ENCODE peak calls at places on chromosome 4, in eight cellular contexts. M, G, A, S, P, Y, V and C are unnamed samples.

GRCh38 chr4:30943356-30943755 is 223.2 kb downstream of the PCDH7 start:
- DNase-seq in S (no peak), V (no peak), Y (no peak), A (no peak), P (peak; percentile 7), M (no peak), G (no peak), C (no peak)

GRCh38 chr4:76655566-76656479 is 220.8 kb downstream of the SHROOM3 start:
- DNase-seq in Y (peak; percentile 20), S (no peak), G (no peak), V (no peak), M (no peak), P (no peak), A (no peak), C (no peak)

GRCh38 chr4:123987408-123987807 is 590.8 kb downstream of the SPRY1 start:
- DNase-seq in V (no peak), Y (peak; percentile 4), A (no peak), P (no peak), G (no peak), S (no peak), M (no peak), C (peak; percentile 18)

GRCh38 chr4:184355111-184355604 is 119.2 kb downstream of the IRF2 start:
- DNase-seq in G (peak; percentile 61), V (peak; percentile 91), M (peak; percentile 88), A (no peak), S (peak; percentile 56), P (peak; percentile 99), Y (peak; percentile 82), C (peak; percentile 68)

GRCh38 chr4:150366487-150366999 is 215.4 kb upstream of the MAB21L2 start:
- DNase-seq in M (no peak), P (no peak), A (no peak), Y (no peak), V (no peak), S (no peak), G (no peak), C (no peak)

GRCh38 chr4:146591986-146592385 is 46.7 kb upstream of the POU4F2 start:
- DNase-seq in A (no peak), G (no peak), V (no peak), M (no peak), P (no peak), S (no peak), Y (peak; percentile 10), C (no peak)

GRCh38 chr4:71288875-71289274 is 49.9 kb upstream of the SLC4A4 start:
- DNase-seq in A (no peak), S (peak; percentile 31), V (no peak), M (no peak), G (no peak), Y (no peak), P (no peak), C (no peak)

GRCh38 chr4:87419578-87420249 is 2.7 kb upstream of the NUDT9 start:
- DNase-seq in P (no peak), S (peak; percentile 51), V (no peak), Y (no peak), A (no peak), G (no peak), M (no peak), C (peak; percentile 22)

GRCh38 chr4:48963042-48963679 is 22.9 kb upstream of the CWH43 start:
- DNase-seq in M (peak; percentile 89), V (peak; percentile 90), P (peak; percentile 94), G (peak; percentile 51), A (peak; percentile 77), S (peak; percentile 91), Y (peak; percentile 93), C (peak; percentile 24)

GRCh38 chr4:148986951-148987350 is 544.7 kb upstream of the NR3C2 start:
- DNase-seq in V (no peak), M (no peak), S (no peak), Y (no peak), P (no peak), A (no peak), G (no peak), C (no peak)

GRCh38 chr4:95428216-95429085 is 120.3 kb downstream of the UNC5C start:
- DNase-seq in Y (peak; percentile 1), G (no peak), M (no peak), A (no peak), S (no peak), P (no peak), V (no peak), C (no peak)

GRCh38 chr4:30789219-30789671 is 69.1 kb downstream of the PCDH7 start:
- DNase-seq in V (no peak), S (peak; percentile 38), P (no peak), G (no peak), Y (no peak), A (no peak), M (no peak), C (no peak)

GRCh38 chr4:54879576-54879975 is 221.8 kb downstream of the KIT start:
- DNase-seq in Y (peak; percentile 71), G (no peak), V (peak; percentile 42), S (peak; percentile 26), P (peak; percentile 62), A (no peak), M (no peak), C (no peak)

GRCh38 chr4:85818700-85819099 is 343.8 kb downstream of the ARHGAP24 start:
- DNase-seq in P (no peak), A (no peak), M (no peak), G (no peak), S (no peak), V (no peak), Y (no peak), C (no peak)

GRCh38 chr4:76758996-76759395 is 138.9 kb downstream of the SOWAHB start:
- DNase-seq in Y (peak; percentile 67), A (no peak), S (no peak), P (no peak), M (no peak), G (no peak), V (peak; percentile 40), C (no peak)

GRCh38 chr4:40264995-40265909 is 68.4 kb downstream of the RHOH start:
- DNase-seq in Y (no peak), M (no peak), V (no peak), A (no peak), S (peak; percentile 30), P (peak; percentile 53), G (no peak), C (no peak)

GRCh38 chr4:26272654-26273307 is 48.0 kb upstream of the RBPJ start:
- DNase-seq in V (no peak), P (no peak), G (no peak), M (no peak), A (no peak), S (no peak), Y (no peak), C (no peak)

GRCh38 chr4:189533603-189534002 is 407.1 kb upstream of the FRG1 start:
- DNase-seq in G (no peak), M (no peak), Y (peak; percentile 1), V (no peak), P (peak; percentile 1), S (no peak), A (no peak), C (no peak)

GRCh38 chr4:98993419-98994071 is 2.0 kb upstream of the METAP1 start:
- DNase-seq in S (no peak), G (no peak), Y (no peak), M (no peak), A (no peak), P (no peak), V (no peak), C (no peak)

GRCh38 chr4:4985844-4986243 is 33.4 kb downstream of the CYTL1 start:
- DNase-seq in S (no peak), Y (peak; percentile 52), A (no peak), V (no peak), P (no peak), G (no peak), M (no peak), C (no peak)

GRCh38 chr4:175891863-175892262 is 79.8 kb upstream of the GPM6A start:
- DNase-seq in Y (peak; percentile 50), A (no peak), P (peak; percentile 32), M (no peak), V (peak; percentile 22), G (no peak), S (peak; percentile 71), C (no peak)

GRCh38 chr4:40254961-40255721 is 58.3 kb downstream of the RHOH start:
- DNase-seq in S (peak; percentile 60), Y (peak; percentile 64), M (no peak), P (peak; percentile 42), V (peak; percentile 87), G (no peak), A (no peak), C (peak; percentile 37)

GRCh38 chr4:10625130-10625529 is 59.4 kb downstream of the CLNK start:
- DNase-seq in Y (no peak), A (no peak), G (no peak), M (no peak), V (no peak), S (peak; percentile 37), P (no peak), C (no peak)

GRCh38 chr4:10635096-10635495 is 49.5 kb downstream of the CLNK start:
- DNase-seq in A (no peak), V (no peak), P (no peak), S (no peak), G (no peak), M (no peak), Y (no peak), C (no peak)

GRCh38 chr4:10623862-10624261 is 60.7 kb downstream of the CLNK start:
- DNase-seq in V (no peak), M (no peak), Y (no peak), P (no peak), S (peak; percentile 10), A (no peak), G (no peak), C (no peak)

DNA sequence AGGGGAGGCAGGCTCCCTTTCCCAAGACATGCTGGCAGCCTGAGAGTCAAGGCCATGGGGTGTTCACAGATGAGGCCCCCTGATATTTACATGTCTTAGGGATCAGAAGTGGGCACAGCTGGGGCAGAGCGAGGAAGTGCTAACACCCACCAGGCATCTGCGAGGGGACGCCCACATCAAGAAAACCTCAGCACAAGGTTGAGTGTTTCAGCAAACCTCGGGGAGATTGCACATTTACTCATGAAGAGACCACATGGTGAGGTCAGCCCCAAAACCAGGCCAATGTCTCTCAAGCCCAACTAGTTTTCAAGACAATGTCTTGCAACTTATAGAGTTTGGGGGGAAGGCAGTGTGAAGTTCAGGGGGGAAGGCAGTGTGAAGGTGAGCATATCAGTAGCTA is 55.2 kb downstream of the CLNK start:
- DNase-seq in S (no peak), Y (no peak), M (no peak), V (no peak), A (no peak), G (no peak), P (no peak), C (no peak)
- H3K4me3 ChIP-seq in S (no peak overlapping the region), Y (no peak overlapping the region), M (no peak overlapping the region), V (no peak overlapping the region), A (no peak overlapping the region), G (no peak overlapping the region), P (no peak overlapping the region), C (no peak overlapping the region)

GRCh38 chr4:186069734-186070133 is 778 bp downstream of the TLR3 start:
- DNase-seq in G (no peak), M (no peak), A (no peak), Y (no peak), S (no peak), V (no peak), P (no peak), C (no peak)
- H3K4me3 ChIP-seq in G (no peak overlapping the region), M (peak overlapping the region; percentile 52), A (peak overlapping the region; percentile 99), Y (peak overlapping the region; percentile 84), S (no peak overlapping the region), V (peak overlapping the region; percentile 0), P (peak overlapping the region; percentile 62), C (no peak overlapping the region)

GRCh38 chr4:90127223-90127705 is at the start of gene CCSER1:
- DNase-seq in V (peak; percentile 7), Y (peak; percentile 20), G (peak; percentile 68), P (peak; percentile 40), A (peak; percentile 72), S (peak; percentile 91), M (peak; percentile 89), C (no peak)
- H3K4me3 ChIP-seq in V (peak within 1 kb of the TSS; percentile 16), Y (peak within 1 kb of the TSS; percentile 53), G (peak within 1 kb of the TSS; percentile 56), P (peak within 1 kb of the TSS; percentile 46), A (peak within 1 kb of the TSS; percentile 71), S (peak within 1 kb of the TSS; percentile 54), M (peak within 1 kb of the TSS; percentile 17), C (no peak within 1 kb of the TSS)

GRCh38 chr4:8726344-8726851 is 133.8 kb downstream of the CPZ start:
- DNase-seq in V (no peak), Y (no peak), A (peak; percentile 18), S (no peak), M (peak; percentile 18), P (no peak), G (no peak), C (no peak)
- H3K4me3 ChIP-seq in V (no peak overlapping the region), Y (no peak overlapping the region), A (no peak overlapping the region), S (no peak overlapping the region), M (no peak overlapping the region), P (no peak overlapping the region), G (no peak overlapping the region), C (no peak overlapping the region)